ENCODE peak calls at places on chromosomes 3 and 15, in seven cellular contexts. One of them, this sample, is unnamed.

GRCh38 chr3:50263443-50264388 is 5.2 kb upstream of the SEMA3B start:
- DNase-seq in heart left ventricle: no peak
- DNase-seq in CD8-positive, alpha-beta T cell: no peak
- DNase-seq in gastrocnemius medialis: no peak
- DNase-seq in fibroblast of lung: peak
- DNase-seq in stomach: no peak
- DNase-seq in body of pancreas: no peak
- DNase-seq in this sample: no peak

GRCh38 chr3:39052613-39053012 is 797 bp downstream of the WDR48 start:
- DNase-seq in heart left ventricle: no peak
- DNase-seq in CD8-positive, alpha-beta T cell: no peak
- DNase-seq in gastrocnemius medialis: no peak
- DNase-seq in fibroblast of lung: no peak
- DNase-seq in stomach: no peak
- DNase-seq in body of pancreas: no peak
- DNase-seq in this sample: peak

GRCh38 chr3:114418724-114419543 is 125.1 kb downstream of the TIGIT start:
- DNase-seq in heart left ventricle: no peak
- DNase-seq in CD8-positive, alpha-beta T cell: no peak
- DNase-seq in gastrocnemius medialis: no peak
- DNase-seq in fibroblast of lung: peak
- DNase-seq in stomach: no peak
- DNase-seq in body of pancreas: peak
- DNase-seq in this sample: peak

GRCh38 chr15:80286055-80286454 is 34.0 kb upstream of the CTXND1 start:
- DNase-seq in heart left ventricle: no peak
- DNase-seq in CD8-positive, alpha-beta T cell: no peak
- DNase-seq in gastrocnemius medialis: no peak
- DNase-seq in fibroblast of lung: no peak
- DNase-seq in stomach: no peak
- DNase-seq in body of pancreas: no peak
- DNase-seq in this sample: no peak

GRCh38 chr3:144466540-144466939 is 494.9 kb downstream of the DIPK2A start:
- DNase-seq in heart left ventricle: no peak
- DNase-seq in CD8-positive, alpha-beta T cell: no peak
- DNase-seq in gastrocnemius medialis: no peak
- DNase-seq in fibroblast of lung: no peak
- DNase-seq in stomach: no peak
- DNase-seq in body of pancreas: no peak
- DNase-seq in this sample: no peak

GRCh38 chr3:29282431-29283296 is 1.8 kb downstream of the RBMS3 start:
- DNase-seq in heart left ventricle: no peak
- DNase-seq in CD8-positive, alpha-beta T cell: no peak
- DNase-seq in gastrocnemius medialis: no peak
- DNase-seq in fibroblast of lung: peak
- DNase-seq in stomach: no peak
- DNase-seq in body of pancreas: no peak
- DNase-seq in this sample: peak

GRCh38 chr15:81155375-81156218 is 21.5 kb downstream of the CFAP161 start:
- DNase-seq in heart left ventricle: no peak
- DNase-seq in CD8-positive, alpha-beta T cell: no peak
- DNase-seq in gastrocnemius medialis: peak
- DNase-seq in fibroblast of lung: peak
- DNase-seq in stomach: peak
- DNase-seq in body of pancreas: peak
- DNase-seq in this sample: peak

GRCh38 chr3:166013073-166013679 is 176.0 kb upstream of the BCHE start:
- DNase-seq in heart left ventricle: no peak
- DNase-seq in CD8-positive, alpha-beta T cell: no peak
- DNase-seq in gastrocnemius medialis: no peak
- DNase-seq in fibroblast of lung: peak
- DNase-seq in stomach: no peak
- DNase-seq in body of pancreas: peak
- DNase-seq in this sample: peak

GRCh38 chr3:99846472-99846871 is 28.8 kb downstream of the CMSS1 start:
- DNase-seq in heart left ventricle: no peak
- DNase-seq in CD8-positive, alpha-beta T cell: no peak
- DNase-seq in gastrocnemius medialis: no peak
- DNase-seq in fibroblast of lung: peak
- DNase-seq in stomach: no peak
- DNase-seq in body of pancreas: peak
- DNase-seq in this sample: peak

GRCh38 chr3:188207941-188208750 is 54.2 kb downstream of the LPP start:
- DNase-seq in heart left ventricle: no peak
- DNase-seq in CD8-positive, alpha-beta T cell: no peak
- DNase-seq in gastrocnemius medialis: no peak
- DNase-seq in fibroblast of lung: no peak
- DNase-seq in stomach: no peak
- DNase-seq in body of pancreas: no peak
- DNase-seq in this sample: no peak

GRCh38 chr15:83284563-83285283 is at the start of gene BNC1:
- DNase-seq in heart left ventricle: no peak
- DNase-seq in CD8-positive, alpha-beta T cell: no peak
- DNase-seq in gastrocnemius medialis: no peak
- DNase-seq in fibroblast of lung: no peak
- DNase-seq in stomach: no peak
- DNase-seq in body of pancreas: no peak
- DNase-seq in this sample: peak

GRCh38 chr3:16468114-16469098 is 45.1 kb downstream of the RFTN1 start:
- DNase-seq in heart left ventricle: peak
- DNase-seq in CD8-positive, alpha-beta T cell: no peak
- DNase-seq in gastrocnemius medialis: no peak
- DNase-seq in fibroblast of lung: no peak
- DNase-seq in stomach: no peak
- DNase-seq in body of pancreas: no peak
- DNase-seq in this sample: no peak

GRCh38 chr3:162302983-162303624 is 806.5 kb downstream of the OTOL1 start:
- DNase-seq in heart left ventricle: no peak
- DNase-seq in CD8-positive, alpha-beta T cell: no peak
- DNase-seq in gastrocnemius medialis: no peak
- DNase-seq in fibroblast of lung: peak
- DNase-seq in stomach: no peak
- DNase-seq in body of pancreas: no peak
- DNase-seq in this sample: no peak

GRCh38 chr3:128432898-128433629 is 33.6 kb downstream of the DNAJB8 start:
- DNase-seq in heart left ventricle: no peak
- DNase-seq in CD8-positive, alpha-beta T cell: no peak
- DNase-seq in gastrocnemius medialis: no peak
- DNase-seq in fibroblast of lung: no peak
- DNase-seq in stomach: no peak
- DNase-seq in body of pancreas: no peak
- DNase-seq in this sample: no peak

GRCh38 chr3:160686955-160687535 is 10.1 kb downstream of the ARL14 start:
- DNase-seq in heart left ventricle: no peak
- DNase-seq in CD8-positive, alpha-beta T cell: no peak
- DNase-seq in gastrocnemius medialis: no peak
- DNase-seq in fibroblast of lung: peak
- DNase-seq in stomach: no peak
- DNase-seq in body of pancreas: no peak
- DNase-seq in this sample: peak

GRCh38 chr3:123499316-123499715 is 50.4 kb upstream of the ADCY5 start:
- DNase-seq in heart left ventricle: no peak
- DNase-seq in CD8-positive, alpha-beta T cell: no peak
- DNase-seq in gastrocnemius medialis: no peak
- DNase-seq in fibroblast of lung: peak
- DNase-seq in stomach: no peak
- DNase-seq in body of pancreas: no peak
- DNase-seq in this sample: no peak

GRCh38 chr3:99066863-99067262 is 165.4 kb upstream of the DCBLD2 start:
- DNase-seq in heart left ventricle: no peak
- DNase-seq in CD8-positive, alpha-beta T cell: no peak
- DNase-seq in gastrocnemius medialis: no peak
- DNase-seq in fibroblast of lung: no peak
- DNase-seq in stomach: no peak
- DNase-seq in body of pancreas: no peak
- DNase-seq in this sample: no peak

GRCh38 chr3:98567646-98568280 is 25.6 kb downstream of the CPOX start:
- DNase-seq in heart left ventricle: no peak
- DNase-seq in CD8-positive, alpha-beta T cell: no peak
- DNase-seq in gastrocnemius medialis: no peak
- DNase-seq in fibroblast of lung: no peak
- DNase-seq in stomach: no peak
- DNase-seq in body of pancreas: no peak
- DNase-seq in this sample: no peak

GRCh38 chr3:177294221-177294620 is 96.9 kb upstream of the TBL1XR1 start:
- DNase-seq in heart left ventricle: peak
- DNase-seq in CD8-positive, alpha-beta T cell: no peak
- DNase-seq in gastrocnemius medialis: peak
- DNase-seq in fibroblast of lung: peak
- DNase-seq in stomach: peak
- DNase-seq in body of pancreas: peak
- DNase-seq in this sample: peak

GRCh38 chr3:2352134-2352762 is 253.6 kb downstream of the CNTN4 start:
- DNase-seq in heart left ventricle: no peak
- DNase-seq in CD8-positive, alpha-beta T cell: no peak
- DNase-seq in gastrocnemius medialis: no peak
- DNase-seq in fibroblast of lung: no peak
- DNase-seq in stomach: no peak
- DNase-seq in body of pancreas: no peak
- DNase-seq in this sample: no peak

GRCh38 chr15:65044724-65045481 is at the start of gene SLC51B:
- DNase-seq in heart left ventricle: peak
- DNase-seq in CD8-positive, alpha-beta T cell: no peak
- DNase-seq in gastrocnemius medialis: no peak
- DNase-seq in fibroblast of lung: peak
- DNase-seq in stomach: peak
- DNase-seq in body of pancreas: peak
- DNase-seq in this sample: no peak

GRCh38 chr3:102599819-102600576 is 165.2 kb downstream of the ZPLD1 start:
- DNase-seq in heart left ventricle: no peak
- DNase-seq in CD8-positive, alpha-beta T cell: no peak
- DNase-seq in gastrocnemius medialis: no peak
- DNase-seq in fibroblast of lung: no peak
- DNase-seq in stomach: no peak
- DNase-seq in body of pancreas: no peak
- DNase-seq in this sample: no peak

GRCh38 chr3:64667138-64667537 is 20.7 kb downstream of the ADAMTS9 start:
- DNase-seq in heart left ventricle: no peak
- DNase-seq in CD8-positive, alpha-beta T cell: no peak
- DNase-seq in gastrocnemius medialis: no peak
- DNase-seq in fibroblast of lung: peak
- DNase-seq in stomach: no peak
- DNase-seq in body of pancreas: no peak
- DNase-seq in this sample: peak

GRCh38 chr3:112401617-112402016 is 68.7 kb downstream of the CD200 start:
- DNase-seq in heart left ventricle: no peak
- DNase-seq in CD8-positive, alpha-beta T cell: no peak
- DNase-seq in gastrocnemius medialis: no peak
- DNase-seq in fibroblast of lung: no peak
- DNase-seq in stomach: no peak
- DNase-seq in body of pancreas: no peak
- DNase-seq in this sample: no peak

GRCh38 chr3:56754753-56755365 is 46.9 kb downstream of the ARHGEF3 start:
- DNase-seq in heart left ventricle: peak
- DNase-seq in CD8-positive, alpha-beta T cell: peak
- DNase-seq in gastrocnemius medialis: no peak
- DNase-seq in fibroblast of lung: no peak
- DNase-seq in stomach: no peak
- DNase-seq in body of pancreas: peak
- DNase-seq in this sample: no peak

GRCh38 chr3:18153571-18154173 is 271.5 kb downstream of the SATB1 start:
- DNase-seq in heart left ventricle: no peak
- DNase-seq in CD8-positive, alpha-beta T cell: no peak
- DNase-seq in gastrocnemius medialis: no peak
- DNase-seq in fibroblast of lung: peak
- DNase-seq in stomach: no peak
- DNase-seq in body of pancreas: peak
- DNase-seq in this sample: peak

GRCh38 chr15:67641453-67641852 is 99.0 kb downstream of the MAP2K5 start:
- DNase-seq in heart left ventricle: no peak
- DNase-seq in CD8-positive, alpha-beta T cell: no peak
- DNase-seq in gastrocnemius medialis: no peak
- DNase-seq in fibroblast of lung: no peak
- DNase-seq in stomach: no peak
- DNase-seq in body of pancreas: no peak
- DNase-seq in this sample: no peak

GRCh38 chr3:85939026-85939616 is 980.3 kb downstream of the CADM2 start:
- DNase-seq in heart left ventricle: no peak
- DNase-seq in CD8-positive, alpha-beta T cell: no peak
- DNase-seq in gastrocnemius medialis: no peak
- DNase-seq in fibroblast of lung: peak
- DNase-seq in stomach: no peak
- DNase-seq in body of pancreas: no peak
- DNase-seq in this sample: no peak

GRCh38 chr3:149409351-149409750 is 31.9 kb upstream of the TM4SF1 start:
- DNase-seq in heart left ventricle: no peak
- DNase-seq in CD8-positive, alpha-beta T cell: no peak
- DNase-seq in gastrocnemius medialis: no peak
- DNase-seq in fibroblast of lung: no peak
- DNase-seq in stomach: no peak
- DNase-seq in body of pancreas: no peak
- DNase-seq in this sample: no peak

GRCh38 chr3:148149556-148149955 is 548.1 kb upstream of the AGTR1 start:
- DNase-seq in heart left ventricle: no peak
- DNase-seq in CD8-positive, alpha-beta T cell: no peak
- DNase-seq in gastrocnemius medialis: no peak
- DNase-seq in fibroblast of lung: no peak
- DNase-seq in stomach: no peak
- DNase-seq in body of pancreas: no peak
- DNase-seq in this sample: no peak
- H3K4me3 ChIP-seq in heart left ventricle: no peak
- H3K4me3 ChIP-seq in CD8-positive, alpha-beta T cell: no peak
- H3K4me3 ChIP-seq in gastrocnemius medialis: no peak
- H3K4me3 ChIP-seq in fibroblast of lung: no peak
- H3K4me3 ChIP-seq in stomach: no peak
- H3K4me3 ChIP-seq in body of pancreas: no peak
- H3K4me3 ChIP-seq in this sample: no peak

DNA sequence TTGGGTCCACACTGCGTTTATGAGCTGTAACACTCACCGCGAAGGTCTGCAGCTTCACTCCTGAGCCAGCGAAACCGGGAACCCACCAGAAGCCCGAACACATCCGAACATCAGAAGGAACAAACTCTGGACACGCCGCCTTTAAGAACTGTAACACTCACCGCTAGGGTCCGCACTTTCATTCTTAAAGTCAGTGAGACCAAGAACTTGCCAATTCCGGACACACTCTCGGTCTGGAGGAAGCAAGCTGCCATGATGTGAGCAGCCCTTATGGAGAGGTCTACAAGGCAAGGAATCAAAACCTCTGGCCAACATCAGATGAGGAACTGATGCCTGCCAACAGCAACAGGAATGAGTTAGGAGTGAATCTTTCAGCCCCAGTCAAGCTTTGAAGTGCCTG is 62.9 kb downstream of the SLC28A2 start:
- DNase-seq in heart left ventricle: peak
- DNase-seq in CD8-positive, alpha-beta T cell: no peak
- DNase-seq in gastrocnemius medialis: no peak
- DNase-seq in fibroblast of lung: peak
- DNase-seq in stomach: no peak
- DNase-seq in body of pancreas: peak
- DNase-seq in this sample: no peak
- TF ChIP-seq CTCF in heart left ventricle: peak
- TF ChIP-seq CTCF in CD8-positive, alpha-beta T cell: no peak
- TF ChIP-seq CTCF in gastrocnemius medialis: no peak
- TF ChIP-seq CTCF in fibroblast of lung: no peak
- TF ChIP-seq CTCF in stomach: no peak
- TF ChIP-seq CTCF in body of pancreas: no peak
- TF ChIP-seq CTCF in this sample: no peak

GRCh38 chr3:48661501-48662139 is 1.1 kb downstream of the CELSR3 start:
- DNase-seq in heart left ventricle: peak
- DNase-seq in CD8-positive, alpha-beta T cell: peak
- DNase-seq in gastrocnemius medialis: peak
- DNase-seq in fibroblast of lung: peak
- DNase-seq in stomach: peak
- DNase-seq in body of pancreas: peak
- DNase-seq in this sample: no peak
- H3K4me3 ChIP-seq in heart left ventricle: peak
- H3K4me3 ChIP-seq in CD8-positive, alpha-beta T cell: peak
- H3K4me3 ChIP-seq in gastrocnemius medialis: peak
- H3K4me3 ChIP-seq in fibroblast of lung: peak
- H3K4me3 ChIP-seq in stomach: peak
- H3K4me3 ChIP-seq in body of pancreas: no peak
- H3K4me3 ChIP-seq in this sample: peak

GRCh38 chr15:55917881-55918296 is 75.5 kb downstream of the NEDD4 start:
- DNase-seq in heart left ventricle: no peak
- DNase-seq in CD8-positive, alpha-beta T cell: no peak
- DNase-seq in gastrocnemius medialis: no peak
- DNase-seq in fibroblast of lung: peak
- DNase-seq in stomach: peak
- DNase-seq in body of pancreas: peak
- DNase-seq in this sample: peak
- TF ChIP-seq CTCF in heart left ventricle: peak
- TF ChIP-seq CTCF in CD8-positive, alpha-beta T cell: peak
- TF ChIP-seq CTCF in gastrocnemius medialis: no peak
- TF ChIP-seq CTCF in fibroblast of lung: peak
- TF ChIP-seq CTCF in stomach: peak
- TF ChIP-seq CTCF in body of pancreas: no peak
- TF ChIP-seq CTCF in this sample: peak